ENCODE peak calls at places on chromosomes 4 and X, in four cellular contexts. U is left colon; D is CD8-positive, alpha-beta memory T cell; K is progenitor cell of endocrine pancreas. A is an unnamed sample.

GRCh38 chrX:131264053-131264452 is 25.1 kb downstream of the IGSF1 start:
- DNase-seq in D (no peak), U (no peak), K (no peak), A (no peak)

GRCh38 chrX:9327086-9327746 is 137.6 kb upstream of the TBL1X start:
- DNase-seq in D (no peak), K (no peak), U (no peak), A (no peak)

GRCh38 chrX:140475025-140475424 is 29.8 kb downstream of the SOX3 start:
- DNase-seq in U (no peak), K (no peak), D (no peak), A (no peak)

GRCh38 chrX:10620121-10620699 is at the start of gene MID1:
- DNase-seq in U (peak; percentile 74), K (peak; percentile 33), D (no peak), A (peak; percentile 69)

GRCh38 chr4:137425281-137425680 is 107.0 kb downstream of the PCDH18 start:
- DNase-seq in U (no peak), D (no peak), K (no peak), A (peak; percentile 14)

GRCh38 chr4:173013232-173013932 is 155.2 kb upstream of the GALNT7 start:
- DNase-seq in K (peak; percentile 54), D (peak; percentile 33), U (no peak), A (peak; percentile 45)

GRCh38 chr4:9898596-9899345 is 117.3 kb downstream of the DRD5 start:
- DNase-seq in U (peak; percentile 31), K (peak; percentile 37), D (no peak), A (no peak)

GRCh38 chr4:145098675-145099037 is 545 bp downstream of the ABCE1 start:
- DNase-seq in D (peak; percentile 27), K (no peak), U (peak; percentile 39), A (no peak)

GRCh38 chr4:1170805-1171305 is 1.5 kb downstream of the SPON2 start:
- DNase-seq in U (no peak), D (no peak), K (no peak), A (no peak)

GRCh38 chr4:177242651-177243296 is 66.9 kb upstream of the NEIL3 start:
- DNase-seq in U (no peak), K (no peak), D (no peak), A (no peak)

GRCh38 chr4:114684462-114684861 is 85.9 kb downstream of the UGT8 start:
- DNase-seq in K (no peak), U (no peak), D (no peak), A (no peak)

GRCh38 chr4:20538922-20539321 is 161.3 kb upstream of the PACRGL start:
- DNase-seq in D (no peak), U (no peak), K (no peak), A (peak; percentile 76)

GRCh38 chr4:143386812-143387211 is 50.1 kb downstream of the GAB1 start:
- DNase-seq in D (no peak), U (no peak), K (no peak), A (no peak)

GRCh38 chr4:17595471-17596005 is 18.5 kb downstream of the LAP3 start:
- DNase-seq in U (no peak), D (no peak), K (no peak), A (no peak)

GRCh38 chr4:164188236-164188635 is 565.7 kb upstream of the SMIM31 start:
- DNase-seq in K (no peak), D (no peak), U (no peak), A (no peak)

GRCh38 chr4:140876597-140877364 is 120.6 kb upstream of the TBC1D9 start:
- DNase-seq in K (no peak), D (no peak), U (no peak), A (no peak)

GRCh38 chr4:115515379-115516171 is 402.2 kb upstream of the NDST4 start:
- DNase-seq in K (no peak), U (no peak), D (no peak), A (peak; percentile 32)

GRCh38 chrX:103063191-103063845 is 653 bp downstream of the BEX1 start:
- DNase-seq in K (peak; percentile 25), U (no peak), D (no peak), A (peak; percentile 69)

GRCh38 chr4:61540944-61541343 is 340.8 kb downstream of the ADGRL3 start:
- DNase-seq in D (no peak), K (no peak), U (peak; percentile 80), A (peak; percentile 17)

GRCh38 chr4:68572653-68573052 is 3.5 kb downstream of the UGT2B17 start:
- DNase-seq in D (no peak), K (no peak), U (peak; percentile 34), A (no peak)

GRCh38 chrX:118016422-118016821 is 100.2 kb downstream of the KLHL13 start:
- DNase-seq in K (no peak), U (no peak), D (no peak), A (no peak)

GRCh38 chrX:65926095-65927019 is 113.5 kb downstream of the VSIG4 start:
- DNase-seq in U (no peak), D (peak; percentile 21), K (no peak), A (no peak)

GRCh38 chrX:37603938-37604409 is 32.5 kb downstream of the LANCL3 start:
- DNase-seq in D (no peak), U (no peak), K (no peak), A (no peak)